ENCODE peak calls at places on chromosome 6, in eight cellular contexts. D, L, Y, G, K, R, Q and T are unnamed samples.
A peak's percentile ranks its signal among the peaks of the same experiment; 100 is the strongest.

GRCh38 chr6:150016324-150017185 is 8.8 kb downstream of the RAET1L start:
- DNase-seq in G (peak; percentile 63), Y (peak; percentile 78), L (peak; percentile 27), Q (peak; percentile 55), R (peak; percentile 27), D (peak; percentile 41), K (no peak), T (peak; percentile 42)

GRCh38 chr6:39945626-39946025 is 11.4 kb upstream of the MOCS1 start:
- DNase-seq in L (no peak), Q (no peak), Y (no peak), G (no peak), R (no peak), D (no peak), K (peak; percentile 69), T (no peak)

GRCh38 chr6:1296542-1296941 is 15.4 kb upstream of the FOXQ1 start:
- DNase-seq in K (no peak), Q (no peak), Y (no peak), L (no peak), G (no peak), R (no peak), D (no peak), T (no peak)

GRCh38 chr6:88983532-88983931 is 20.1 kb upstream of the RNGTT start:
- DNase-seq in K (no peak), Q (no peak), R (no peak), G (peak; percentile 44), Y (no peak), L (no peak), D (no peak), T (peak; percentile 35)

GRCh38 chr6:79538481-79538971 is 1.3 kb upstream of the LCA5 start:
- DNase-seq in Q (no peak), G (no peak), D (no peak), R (no peak), Y (no peak), K (no peak), L (no peak), T (no peak)

GRCh38 chr6:156779206-156780116 is 2.3 kb downstream of the ARID1B start:
- DNase-seq in K (peak; percentile 40), L (peak; percentile 35), D (peak; percentile 36), R (peak; percentile 21), Y (peak; percentile 21), Q (no peak), G (no peak), T (no peak)

GRCh38 chr6:133778414-133778813 is 110.5 kb upstream of the TCF21 start:
- DNase-seq in D (no peak), G (peak; percentile 92), K (no peak), Y (no peak), Q (no peak), L (no peak), R (no peak), T (no peak)

GRCh38 chr6:100904316-100904715 is 23.2 kb upstream of the ASCC3 start:
- DNase-seq in Q (no peak), D (no peak), L (no peak), G (no peak), R (no peak), K (no peak), Y (no peak), T (no peak)

GRCh38 chr6:108116424-108116780 is 41.9 kb upstream of the OSTM1 start:
- DNase-seq in Y (no peak), D (no peak), L (no peak), G (no peak), R (no peak), K (no peak), Q (no peak), T (no peak)

GRCh38 chr6:55299285-55299684 is 28.0 kb upstream of the GFRAL start:
- DNase-seq in L (no peak), G (no peak), Y (no peak), K (no peak), Q (no peak), R (no peak), D (no peak), T (no peak)

GRCh38 chr6:44593539-44593944 is 206.0 kb downstream of the CDC5L start:
- DNase-seq in Q (peak; percentile 47), G (peak; percentile 72), Y (peak; percentile 10), R (peak; percentile 38), D (peak; percentile 36), L (peak; percentile 45), K (no peak), T (peak; percentile 86)

GRCh38 chr6:146357578-146358340 is 185.9 kb upstream of the RAB32 start:
- DNase-seq in R (no peak), G (peak; percentile 77), L (no peak), Y (no peak), D (no peak), K (no peak), Q (no peak), T (no peak)

GRCh38 chr6:96330884-96331283 is 190.7 kb upstream of the UFL1 start:
- DNase-seq in Q (no peak), G (no peak), Y (no peak), R (no peak), L (no peak), K (no peak), D (no peak), T (no peak)

GRCh38 chr6:56096454-56096853 is 150.9 kb downstream of the COL21A1 start:
- DNase-seq in K (no peak), D (no peak), G (no peak), R (no peak), Y (no peak), L (no peak), Q (no peak), T (no peak)

GRCh38 chr6:89993411-89993810 is 99.1 kb downstream of the GJA10 start:
- DNase-seq in G (no peak), Y (no peak), K (no peak), Q (no peak), R (no peak), D (no peak), L (no peak), T (no peak)

GRCh38 chr6:90468080-90468479 is 118.8 kb downstream of the MAP3K7 start:
- DNase-seq in Y (no peak), Q (no peak), G (peak; percentile 32), L (no peak), R (no peak), K (no peak), D (no peak), T (no peak)

GRCh38 chr6:28816339-28816908 is 107.4 kb downstream of the TRIM27 start:
- DNase-seq in R (no peak), Q (no peak), D (no peak), K (no peak), G (no peak), Y (no peak), L (no peak), T (no peak)

GRCh38 chr6:156256161-156256560 is 521.0 kb upstream of the ARID1B start:
- DNase-seq in R (no peak), D (no peak), L (no peak), K (no peak), G (no peak), Q (no peak), Y (no peak), T (no peak)

GRCh38 chr6:166442131-166442530 is 59.4 kb upstream of the MPC1 start:
- DNase-seq in Y (no peak), G (no peak), Q (no peak), D (no peak), L (no peak), K (no peak), R (no peak), T (no peak)

GRCh38 chr6:56856036-56856580 is 98.8 kb upstream of the BEND6 start:
- DNase-seq in K (no peak), G (no peak), Y (no peak), D (no peak), L (no peak), Q (no peak), R (no peak), T (no peak)

GRCh38 chr6:139448094-139448649 is 73.7 kb upstream of the CITED2 start:
- DNase-seq in D (no peak), L (no peak), G (peak; percentile 11), R (no peak), K (no peak), Y (no peak), Q (no peak), T (no peak)

GRCh38 chr6:116450185-116450710 is 10.9 kb upstream of the CALHM6 start:
- DNase-seq in Y (no peak), L (no peak), K (no peak), R (no peak), Q (peak; percentile 99), G (no peak), D (no peak), T (no peak)

GRCh38 chr6:117929501-117929900 is 22.4 kb downstream of the SLC35F1 start:
- DNase-seq in R (no peak), L (no peak), Q (no peak), G (no peak), Y (no peak), D (no peak), K (no peak), T (no peak)

GRCh38 chr6:160030103-160030502 is 61.2 kb downstream of the IGF2R start:
- DNase-seq in G (peak; percentile 98), K (peak; percentile 58), Y (no peak), L (no peak), R (no peak), D (no peak), Q (peak; percentile 88), T (peak; percentile 88)

GRCh38 chr6:167141667-167142432 is 15.9 kb downstream of the GPR31 start:
- DNase-seq in Q (peak; percentile 45), D (peak; percentile 55), Y (peak; percentile 58), K (peak; percentile 47), R (no peak), L (peak; percentile 24), G (no peak), T (peak; percentile 35)

GRCh38 chr6:42507195-42507594 is 55.5 kb upstream of the TRERF1 start:
- DNase-seq in G (no peak), R (no peak), D (no peak), Q (no peak), K (no peak), Y (no peak), L (no peak), T (no peak)

GRCh38 chr6:137661601-137662000 is 167.4 kb upstream of the OLIG3 start:
- DNase-seq in R (peak; percentile 42), K (no peak), L (peak; percentile 54), D (peak; percentile 26), Y (peak; percentile 14), G (peak; percentile 12), Q (no peak), T (no peak)

GRCh38 chr6:157714153-157714490 is 108.9 kb upstream of the SNX9 start:
- DNase-seq in Q (no peak), G (peak; percentile 14), Y (no peak), D (no peak), K (no peak), R (no peak), L (no peak), T (no peak)

GRCh38 chr6:145480024-145480423 is 255.3 kb downstream of the EPM2A start:
- DNase-seq in G (no peak), K (no peak), Q (no peak), Y (no peak), R (no peak), L (no peak), D (no peak), T (no peak)

GRCh38 chr6:30171677-30172471 is 8.5 kb downstream of the TRIM15 start:
- DNase-seq in D (no peak), K (no peak), G (no peak), L (no peak), Q (peak; percentile 16), Y (no peak), R (no peak), T (no peak)

GRCh38 chr6:4316867-4317400 is 181.6 kb upstream of the ECI2 start:
- DNase-seq in Q (peak; percentile 93), Y (no peak), R (no peak), K (peak; percentile 81), D (no peak), G (peak; percentile 88), L (no peak), T (peak; percentile 79)

GRCh38 chr6:125546827-125547226 is 202.6 kb upstream of the HEY2 start:
- DNase-seq in Q (peak; percentile 43), L (no peak), K (no peak), Y (no peak), D (no peak), G (peak; percentile 43), R (no peak), T (no peak)

GRCh38 chr6:35967059-35967769 is 46.3 kb upstream of the SRPK1 start:
- DNase-seq in R (no peak), Q (no peak), G (no peak), D (no peak), L (no peak), Y (no peak), K (no peak), T (no peak)

GRCh38 chr6:39377530-39377929 is 55.0 kb upstream of the KCNK16 start:
- DNase-seq in K (peak; percentile 63), G (peak; percentile 32), Q (peak; percentile 21), R (no peak), L (no peak), D (no peak), Y (no peak), T (peak; percentile 71)